ENCODE peak calls at places on chromosomes 11 and 22, in eight cellular contexts. I is suprapubic skin, Z is 8988T, B is iris pigment epithelial cell, M is NCI-H460, F is DMS53, A is H7, K is NCI-H1436. L is an unnamed sample.

GRCh38 chr11:66188580-66188979 is 79.9 kb upstream of the RAB1B start:
- DNase-seq in I (no peak), Z (no peak), B (peak), M (no peak), F (no peak), A (no peak), K (no peak), L (no peak)

GRCh38 chr11:57318178-57318577 is 6.6 kb downstream of the TNKS1BP1 start:
- DNase-seq in I (no peak), Z (no peak), B (no peak), M (no peak), F (no peak), A (no peak), K (no peak), L (no peak)

GRCh38 chr22:23690713-23691112 is at the start of gene RGL4:
- DNase-seq in I (no peak), Z (no peak), B (no peak), M (no peak), F (no peak), A (no peak), K (no peak), L (no peak)

GRCh38 chr11:120067361-120068113 is 70.4 kb downstream of the TRIM29 start:
- DNase-seq in I (peak), Z (no peak), B (no peak), M (no peak), F (no peak), A (no peak), K (no peak), L (no peak)

GRCh38 chr11:22084564-22084963 is 108.3 kb upstream of the ANO5 start:
- DNase-seq in I (no peak), Z (no peak), B (no peak), M (no peak), F (peak), A (no peak), K (no peak), L (no peak)

GRCh38 chr22:36027579-36027959 is 1.1 kb downstream of the RBFOX2 start:
- DNase-seq in I (no peak), Z (no peak), B (no peak), M (no peak), F (peak), A (peak), K (no peak), L (peak)

GRCh38 chr11:85694385-85694980 is 8.5 kb upstream of the CCDC89 start:
- DNase-seq in I (no peak), Z (no peak), B (peak), M (no peak), F (peak), A (peak), K (peak), L (no peak)

GRCh38 chr11:13776134-13776815 is 107.8 kb downstream of the FAR1 start:
- DNase-seq in I (no peak), Z (no peak), B (no peak), M (peak), F (peak), A (no peak), K (no peak), L (no peak)

GRCh38 chr22:45197606-45198462 is 34.1 kb downstream of the NUP50 start:
- DNase-seq in I (peak), Z (no peak), B (no peak), M (no peak), F (no peak), A (peak), K (no peak), L (no peak)

GRCh38 chr11:57751676-57752253 is at the start of gene BTBD18:
- DNase-seq in I (no peak), Z (peak), B (peak), M (peak), F (peak), A (peak), K (no peak), L (peak)

GRCh38 chr22:36536717-36537116 is 7.8 kb upstream of the EIF3D start:
- DNase-seq in I (no peak), Z (no peak), B (no peak), M (no peak), F (peak), A (no peak), K (peak), L (no peak)

GRCh38 chr11:81874627-81875026 is 859.0 kb downstream of the FAM181B start:
- DNase-seq in I (no peak), Z (no peak), B (no peak), M (no peak), F (no peak), A (no peak), K (no peak), L (no peak)

L was measured in HuH-7.5.